ENCODE peak calls at places on chromosomes 11 and 22, in six cellular contexts. M, W, O, J, K and L are unnamed samples.

GRCh38 chr11:35683728-35684339 is 21.3 kb downstream of the TRIM44 start:
- DNase-seq in M (peak; percentile 70), W (no peak), O (no peak), J (no peak), K (no peak), L (no peak)

GRCh38 chr11:68773521-68774187 is 22.3 kb upstream of the TESMIN start:
- DNase-seq in M (no peak), W (no peak), O (no peak), J (no peak), K (no peak), L (no peak)

GRCh38 chr11:75639752-75640151 is 29.1 kb downstream of the MAP6 start:
- DNase-seq in M (peak; percentile 60), W (peak; percentile 80), O (peak; percentile 72), J (peak; percentile 91), K (no peak), L (peak; percentile 87)

GRCh38 chr11:65431452-65432132 is 9.0 kb downstream of the NEAT1 start:
- DNase-seq in M (peak; percentile 30), W (peak; percentile 57), O (no peak), J (no peak), K (peak; percentile 33), L (no peak)

GRCh38 chr11:48165426-48165825 is 51.2 kb upstream of the OR4B1 start:
- DNase-seq in M (no peak), W (no peak), O (no peak), J (no peak), K (no peak), L (no peak)

GRCh38 chr22:29243874-29244446 is 23.8 kb downstream of the RHBDD3 start:
- DNase-seq in M (no peak), W (no peak), O (no peak), J (no peak), K (no peak), L (no peak)

GRCh38 chr22:48869161-48869560 is 958.5 kb downstream of the BRD1 start:
- DNase-seq in M (no peak), W (no peak), O (no peak), J (no peak), K (no peak), L (no peak)

GRCh38 chr22:38864361-38865191 is 7.4 kb downstream of the CBX6 start:
- DNase-seq in M (peak; percentile 56), W (peak; percentile 47), O (no peak), J (no peak), K (no peak), L (no peak)

GRCh38 chr11:13772223-13773046 is 104.0 kb downstream of the FAR1 start:
- DNase-seq in M (peak; percentile 76), W (peak; percentile 83), O (no peak), J (peak; percentile 72), K (no peak), L (peak; percentile 51)

GRCh38 chr22:35597692-35598395 is 19.3 kb downstream of the MB start:
- DNase-seq in M (no peak), W (no peak), O (no peak), J (no peak), K (no peak), L (no peak)

GRCh38 chr11:68076371-68077042 is 37.7 kb downstream of the TCIRG1 start:
- DNase-seq in M (no peak), W (no peak), O (no peak), J (peak; percentile 12), K (no peak), L (no peak)

GRCh38 chr11:72242141-72242540 is 1.8 kb downstream of the PHOX2A start:
- DNase-seq in M (no peak), W (no peak), O (no peak), J (no peak), K (no peak), L (no peak)

GRCh38 chr11:57477507-57478189 is 17.3 kb downstream of the RTN4RL2 start:
- DNase-seq in M (no peak), W (no peak), O (no peak), J (no peak), K (no peak), L (no peak)

GRCh38 chr11:43367382-43368178 is 8.9 kb downstream of the TTC17 start:
- DNase-seq in M (peak; percentile 4), W (peak; percentile 10), O (no peak), J (no peak), K (no peak), L (no peak)

GRCh38 chr22:25475554-25476022 is 88.9 kb upstream of the GRK3 start:
- DNase-seq in M (peak; percentile 27), W (peak; percentile 59), O (no peak), J (peak; percentile 32), K (no peak), L (peak; percentile 68)

GRCh38 chr11:118320515-118320914 is 16.0 kb downstream of the CD3E start:
- DNase-seq in M (no peak), W (no peak), O (no peak), J (no peak), K (no peak), L (no peak)

GRCh38 chr11:7597620-7598019 is 75.7 kb downstream of the CYB5R2 start:
- DNase-seq in M (no peak), W (no peak), O (no peak), J (no peak), K (no peak), L (no peak)

GRCh38 chr11:120057595-120058581 is 80.0 kb downstream of the TRIM29 start:
- DNase-seq in M (no peak), W (peak; percentile 18), O (no peak), J (peak; percentile 85), K (no peak), L (no peak)

GRCh38 chr11:335779-336665 is 15.4 kb upstream of the IFITM3 start:
- DNase-seq in M (peak; percentile 30), W (peak; percentile 76), O (no peak), J (no peak), K (no peak), L (no peak)

GRCh38 chr11:69443968-69444364 is 37.5 kb upstream of the LINC01488 start:
- DNase-seq in M (peak; percentile 76), W (peak; percentile 54), O (no peak), J (no peak), K (no peak), L (no peak)

GRCh38 chr11:19345848-19346681 is 105.3 kb upstream of the E2F8 start:
- DNase-seq in M (peak; percentile 50), W (peak; percentile 34), O (peak; percentile 66), J (peak; percentile 11), K (no peak), L (peak; percentile 52)